ENCODE peak calls at places on chromosomes 13 and 19, in ten cellular contexts. S is upper lobe of left lung, H is spleen, B is A549, T is IMR-90, G is prostate gland, M is ovary, Z is tibial nerve, W is adrenal gland, K is stomach. R is an unnamed sample.

GRCh38 chr13:28489975-28490550 is 4.9 kb downstream of the FLT1 start:
- DNase-seq in S (no peak), Z (no peak), W (no peak), G (no peak), T (no peak), K (no peak), H (no peak), B (no peak), M (no peak), R (no peak)

GRCh38 chr13:28495586-28496564 is 947 bp upstream of the FLT1 start:
- DNase-seq in M (no peak), Z (no peak), W (no peak), T (no peak), H (no peak), B (no peak), S (no peak), G (no peak), K (no peak), R (no peak)

GRCh38 chr19:38209671-38210457 is 14.2 kb downstream of the DPF1 start:
- DNase-seq in H (no peak), B (no peak), T (peak; percentile 37), Z (peak; percentile 66), G (peak; percentile 30), M (peak; percentile 84), W (no peak), K (peak; percentile 49), S (peak; percentile 92), R (peak; percentile 41)

GRCh38 chr13:36082396-36082795 is 48.8 kb downstream of the DCLK1 start:
- DNase-seq in T (no peak), B (no peak), H (no peak), S (no peak), G (no peak), Z (no peak), K (no peak), W (no peak), M (no peak), R (no peak)

GRCh38 chr19:3201911-3202310 is 16.2 kb downstream of the NCLN start:
- DNase-seq in G (no peak), B (no peak), K (no peak), T (no peak), M (no peak), W (no peak), H (no peak), Z (no peak), S (no peak), R (no peak)

GRCh38 chr19:1492474-1493006 is 1.6 kb downstream of the REEP6 start:
- DNase-seq in T (no peak), W (peak; percentile 69), G (no peak), H (no peak), S (peak; percentile 61), M (no peak), Z (no peak), K (no peak), B (no peak), R (peak; percentile 59)

GRCh38 chr13:99546878-99547277 is 45.6 kb downstream of the TM9SF2 start:
- DNase-seq in H (no peak), M (no peak), S (no peak), Z (no peak), W (no peak), B (no peak), T (no peak), K (no peak), G (no peak), R (no peak)

GRCh38 chr13:29999492-30000372 is 149.3 kb upstream of the UBL3 start:
- DNase-seq in T (no peak), Z (no peak), H (no peak), K (no peak), S (no peak), M (no peak), W (no peak), G (no peak), B (no peak), R (no peak)

GRCh38 chr19:38736413-38737280 is 7.6 kb downstream of the CAPN12 start:
- DNase-seq in B (peak; percentile 94), W (peak; percentile 78), Z (no peak), M (peak; percentile 48), H (peak; percentile 89), S (peak; percentile 89), G (peak; percentile 49), K (peak; percentile 83), T (no peak), R (peak; percentile 60)

GRCh38 chr19:19406878-19407639 is 1.6 kb downstream of the GATAD2A start:
- DNase-seq in S (no peak), K (peak; percentile 59), B (no peak), H (peak; percentile 85), T (peak; percentile 45), W (peak; percentile 50), M (no peak), G (peak; percentile 46), Z (no peak), R (peak; percentile 43)

GRCh38 chr19:36775768-36776167 is 3.2 kb upstream of the ZNF850 start:
- DNase-seq in G (no peak), W (peak; percentile 32), S (peak; percentile 81), Z (no peak), M (no peak), K (no peak), T (no peak), B (no peak), H (no peak), R (peak; percentile 49)

GRCh38 chr19:32682317-32682716 is 6.7 kb downstream of the RGS9BP start:
- DNase-seq in S (no peak), Z (no peak), G (no peak), K (no peak), T (no peak), M (no peak), B (no peak), H (no peak), W (no peak), R (no peak)

DNA sequence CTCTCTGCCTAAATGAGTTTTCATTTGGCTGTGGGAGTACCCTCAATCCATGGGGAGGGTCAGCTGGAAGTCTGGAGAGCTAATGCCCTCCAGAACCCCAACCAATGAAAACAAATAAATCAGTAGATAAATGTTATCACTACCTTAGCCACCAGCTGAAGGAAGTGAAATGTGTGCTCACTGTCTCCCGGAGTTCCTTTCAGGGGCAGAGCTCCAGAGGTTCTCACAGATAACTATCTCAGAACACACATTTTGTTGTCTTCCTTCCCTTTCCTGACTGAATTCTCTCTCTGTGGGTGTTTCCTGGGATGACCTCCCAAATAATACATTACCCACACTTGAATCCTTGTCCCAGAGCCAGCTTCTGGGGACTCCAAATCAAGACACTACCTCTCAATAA is 779.6 kb downstream of the DIAPH3 start:
- DNase-seq in Z (no peak), B (no peak), H (no peak), W (no peak), S (no peak), K (no peak), G (no peak), M (no peak), T (no peak), R (no peak)
- H3K4me1 ChIP-seq in Z (no peaks in the 10 kb centered on the region), B (no peaks in the 10 kb centered on the region), H (no peaks in the 10 kb centered on the region), W (no peaks in the 10 kb centered on the region), S (no peaks in the 10 kb centered on the region), K (no peaks in the 10 kb centered on the region), G (no peaks in the 10 kb centered on the region), M (no peaks in the 10 kb centered on the region), T (no peaks in the 10 kb centered on the region), R (no peaks in the 10 kb centered on the region)

DNA sequence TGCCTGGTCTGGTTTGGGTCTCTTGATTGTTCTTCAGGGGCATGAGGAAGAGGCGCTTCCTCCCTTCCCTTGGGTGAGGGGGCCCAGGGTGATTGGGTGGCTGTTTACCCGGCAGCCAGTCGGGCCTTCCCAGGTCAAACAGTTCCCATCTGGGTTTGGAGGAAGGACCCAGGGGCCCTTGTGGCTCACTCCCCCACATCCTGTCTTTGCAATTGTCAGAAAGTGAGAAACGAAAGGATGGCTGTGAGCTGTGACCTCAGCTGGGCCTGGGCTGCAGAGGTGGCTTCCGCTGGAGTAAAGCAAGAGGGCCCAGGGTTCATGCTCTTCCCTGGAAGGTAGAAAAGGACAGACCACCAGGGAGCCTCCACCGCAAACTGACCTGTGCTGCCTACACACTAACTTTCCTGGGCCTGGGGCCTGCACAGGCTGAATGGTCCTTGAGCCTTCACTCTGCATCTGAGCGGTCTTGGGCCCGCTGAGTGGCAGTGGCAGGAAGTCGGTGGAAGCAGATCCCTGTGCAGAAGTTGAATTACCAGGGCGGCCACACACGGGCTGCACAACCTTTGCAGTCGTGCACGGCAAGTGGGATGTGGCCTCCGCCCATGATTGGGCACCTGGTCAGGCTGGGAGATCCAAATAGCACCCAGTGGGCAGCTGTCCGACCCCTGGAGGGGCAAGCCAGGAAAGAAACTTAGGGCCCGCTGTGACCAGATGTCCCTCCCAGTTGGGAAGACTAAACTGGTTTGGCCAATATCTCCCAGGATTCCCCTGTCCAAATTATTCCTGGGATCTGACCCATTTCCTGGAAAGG is 5.3 kb upstream of the CD79A start:
- DNase-seq in B (no peak), K (no peak), T (no peak), W (no peak), M (no peak), Z (no peak), H (peak; percentile 90), G (no peak), S (no peak), R (peak; percentile 43)
- TF ChIP-seq POLR2A in B (no peak), K (no peak), T (no peak), W (no peak), M (no peak), Z (no peak), H (no peak), G (no peak), S (no peak), R (no peak)

DNA sequence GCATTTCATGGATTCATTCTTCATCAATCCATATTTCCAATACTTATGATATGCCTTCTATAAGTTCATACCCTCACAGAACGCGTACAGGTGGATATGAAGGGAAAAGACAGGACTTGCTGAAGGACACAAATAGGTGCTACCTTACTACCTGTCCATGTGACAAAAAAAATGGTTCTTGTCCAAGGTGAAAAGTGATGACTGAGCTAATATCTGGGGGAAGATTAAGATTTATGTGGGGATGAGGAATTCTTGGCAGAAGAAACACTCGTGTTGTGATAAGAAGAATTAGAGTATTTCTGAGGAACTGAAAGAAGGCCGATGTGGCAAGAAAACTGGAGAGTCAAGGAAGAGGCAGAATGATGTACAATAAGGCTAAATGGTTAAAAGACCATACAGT is 356.4 kb upstream of the ATXN8OS start:
- DNase-seq in T (no peak), B (no peak), Z (no peak), H (no peak), G (no peak), S (no peak), W (no peak), K (no peak), M (no peak), R (no peak)
- H3K27ac ChIP-seq in T (no peak overlapping the region), B (no peak overlapping the region), Z (no peak overlapping the region), H (no peak overlapping the region), G (no peak overlapping the region), S (no peak overlapping the region), W (no peak overlapping the region), K (no peak overlapping the region), M (no peak overlapping the region), R (no peak overlapping the region)

DNA sequence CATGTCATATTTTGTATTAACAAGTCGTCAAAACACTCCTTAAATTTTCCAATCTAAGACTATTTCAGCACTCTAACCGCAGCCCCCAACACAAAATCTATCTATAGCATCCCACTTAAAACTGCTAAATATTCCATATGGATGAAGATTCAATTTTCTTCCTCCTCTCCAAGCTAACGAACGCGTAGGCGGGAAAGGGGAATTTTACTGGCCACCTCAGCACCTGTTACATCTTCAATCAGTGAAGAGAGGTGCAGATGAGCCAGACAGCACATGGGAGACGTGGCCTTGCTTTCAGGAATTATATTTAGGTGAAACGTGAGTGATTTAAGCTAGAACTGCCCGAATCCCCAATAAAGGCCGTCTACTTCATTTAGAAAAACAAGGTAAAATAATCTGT is 1.1 kb downstream of the RBM26 start:
- DNase-seq in W (no peak), M (no peak), Z (no peak), B (no peak), S (no peak), G (no peak), K (no peak), T (no peak), H (no peak), R (no peak)
- H3K4me1 ChIP-seq in W (peaks cover 58% of the 10 kb centered on the region), M (peaks cover 9% of the 10 kb centered on the region), Z (peaks cover 67% of the 10 kb centered on the region), B (peaks cover 41% of the 10 kb centered on the region), S (peaks cover 42% of the 10 kb centered on the region), G (no peaks in the 10 kb centered on the region), K (peaks cover 74% of the 10 kb centered on the region), T (peaks cover 3% of the 10 kb centered on the region), H (peaks cover 66% of the 10 kb centered on the region), R (peaks cover 62% of the 10 kb centered on the region)

R was measured in body of pancreas.